ENCODE peak calls at places on chromosomes 7 and 10, in five cellular contexts. One of them, this sample, is unnamed.
A peak's percentile ranks its signal among the peaks of the same experiment; 100 is the strongest.

GRCh38 chr10:94129393-94130130 is 135.8 kb downstream of the PLCE1 start:
- DNase-seq in hepatocyte: peak; percentile 40
- DNase-seq in neural progenitor cell: no peak
- DNase-seq in PC-3: peak; percentile 17
- DNase-seq in MM.1S: no peak
- DNase-seq in this sample: no peak

GRCh38 chr10:108496131-108496530 is 1331.6 kb upstream of the SORCS1 start:
- DNase-seq in hepatocyte: no peak
- DNase-seq in neural progenitor cell: no peak
- DNase-seq in PC-3: peak; percentile 20
- DNase-seq in MM.1S: no peak
- DNase-seq in this sample: no peak

GRCh38 chr10:79069325-79070090 is 742 bp downstream of the ZMIZ1 start:
- DNase-seq in hepatocyte: peak; percentile 72
- DNase-seq in neural progenitor cell: peak; percentile 70
- DNase-seq in PC-3: peak; percentile 83
- DNase-seq in MM.1S: peak; percentile 47
- DNase-seq in this sample: peak; percentile 73

GRCh38 chr7:154388999-154389398 is 336.8 kb downstream of the DPP6 start:
- DNase-seq in hepatocyte: no peak
- DNase-seq in neural progenitor cell: no peak
- DNase-seq in PC-3: no peak
- DNase-seq in MM.1S: no peak
- DNase-seq in this sample: peak; percentile 29

GRCh38 chr10:73368238-73368637 is 9.6 kb upstream of the CFAP70 start:
- DNase-seq in hepatocyte: no peak
- DNase-seq in neural progenitor cell: no peak
- DNase-seq in PC-3: no peak
- DNase-seq in MM.1S: no peak
- DNase-seq in this sample: no peak

GRCh38 chr10:116521424-116522305 is 24.1 kb upstream of the PNLIP start:
- DNase-seq in hepatocyte: peak; percentile 61
- DNase-seq in neural progenitor cell: peak; percentile 54
- DNase-seq in PC-3: peak; percentile 60
- DNase-seq in MM.1S: peak; percentile 55
- DNase-seq in this sample: peak; percentile 66

GRCh38 chr7:124762611-124763143 is 2.9 kb downstream of the GPR37 start:
- DNase-seq in hepatocyte: peak; percentile 20
- DNase-seq in neural progenitor cell: no peak
- DNase-seq in PC-3: peak; percentile 30
- DNase-seq in MM.1S: no peak
- DNase-seq in this sample: no peak

GRCh38 chr10:20984632-20985031 is 87.5 kb upstream of the NEBL start:
- DNase-seq in hepatocyte: no peak
- DNase-seq in neural progenitor cell: peak; percentile 14
- DNase-seq in PC-3: no peak
- DNase-seq in MM.1S: no peak
- DNase-seq in this sample: no peak

GRCh38 chr10:112366992-112367391 is 6.9 kb upstream of the ACSL5 start:
- DNase-seq in hepatocyte: no peak
- DNase-seq in neural progenitor cell: no peak
- DNase-seq in PC-3: no peak
- DNase-seq in MM.1S: no peak
- DNase-seq in this sample: no peak

GRCh38 chr10:11299125-11299524 is 281.5 kb downstream of the CELF2 start:
- DNase-seq in hepatocyte: no peak
- DNase-seq in neural progenitor cell: no peak
- DNase-seq in PC-3: no peak
- DNase-seq in MM.1S: no peak
- DNase-seq in this sample: no peak

GRCh38 chr7:18019562-18019961 is 8.1 kb downstream of the PRPS1L1 start:
- DNase-seq in hepatocyte: peak; percentile 21
- DNase-seq in neural progenitor cell: no peak
- DNase-seq in PC-3: peak; percentile 77
- DNase-seq in MM.1S: no peak
- DNase-seq in this sample: no peak

GRCh38 chr10:69315100-69315542 is 36.8 kb downstream of the HK1 start:
- DNase-seq in hepatocyte: peak; percentile 46
- DNase-seq in neural progenitor cell: no peak
- DNase-seq in PC-3: no peak
- DNase-seq in MM.1S: no peak
- DNase-seq in this sample: no peak

GRCh38 chr7:135447783-135448182 is 62.1 kb downstream of the CNOT4 start:
- DNase-seq in hepatocyte: no peak
- DNase-seq in neural progenitor cell: no peak
- DNase-seq in PC-3: no peak
- DNase-seq in MM.1S: no peak
- DNase-seq in this sample: no peak

GRCh38 chr10:58512470-58513188 is at the start of gene BICC1:
- DNase-seq in hepatocyte: peak; percentile 76
- DNase-seq in neural progenitor cell: peak; percentile 74
- DNase-seq in PC-3: peak; percentile 37
- DNase-seq in MM.1S: no peak
- DNase-seq in this sample: peak; percentile 93

GRCh38 chr7:33745934-33746333 is 159.4 kb upstream of the BMPER start:
- DNase-seq in hepatocyte: no peak
- DNase-seq in neural progenitor cell: no peak
- DNase-seq in PC-3: peak; percentile 42
- DNase-seq in MM.1S: no peak
- DNase-seq in this sample: no peak

GRCh38 chr10:77165445-77166316 is 471.9 kb downstream of the KCNMA1 start:
- DNase-seq in hepatocyte: peak; percentile 75
- DNase-seq in neural progenitor cell: peak; percentile 77
- DNase-seq in PC-3: peak; percentile 100
- DNase-seq in MM.1S: peak; percentile 51
- DNase-seq in this sample: peak; percentile 54

GRCh38 chr10:86944907-86945306 is 12.5 kb downstream of the MMRN2 start:
- DNase-seq in hepatocyte: no peak
- DNase-seq in neural progenitor cell: no peak
- DNase-seq in PC-3: no peak
- DNase-seq in MM.1S: no peak
- DNase-seq in this sample: no peak
- TF ChIP-seq EZH2phosphoT487 in hepatocyte: no peak
- TF ChIP-seq EZH2phosphoT487 in neural progenitor cell: no peak
- TF ChIP-seq EZH2phosphoT487 in PC-3: no peak
- TF ChIP-seq EZH2phosphoT487 in MM.1S: no peak
- TF ChIP-seq EZH2phosphoT487 in this sample: no peak

DNA sequence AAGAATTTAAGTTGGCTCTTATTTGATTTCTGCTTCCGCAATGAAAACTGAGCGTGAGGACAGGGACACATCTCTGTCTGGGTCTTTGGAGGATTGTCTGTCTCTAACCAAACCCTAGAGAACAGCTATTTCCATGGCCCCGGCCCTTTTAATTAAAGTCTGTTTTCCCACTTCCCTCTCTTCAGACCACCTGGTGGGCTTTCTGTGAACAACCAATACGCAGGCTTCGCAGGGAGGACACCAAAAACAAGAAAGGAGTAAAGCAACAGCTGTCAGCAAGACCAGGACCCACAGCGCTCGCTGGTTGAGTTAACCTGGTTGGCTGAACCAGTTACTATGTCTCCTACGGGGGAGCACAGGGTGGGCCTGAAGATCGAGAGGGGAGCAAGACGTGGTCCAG is 217.1 kb upstream of the FRMD4A start:
- DNase-seq in hepatocyte: no peak
- DNase-seq in neural progenitor cell: peak; percentile 73
- DNase-seq in PC-3: no peak
- DNase-seq in MM.1S: no peak
- DNase-seq in this sample: no peak
- TF ChIP-seq CTCF in hepatocyte: no peak
- TF ChIP-seq CTCF in neural progenitor cell: peak; percentile 42
- TF ChIP-seq CTCF in PC-3: peak; percentile 31
- TF ChIP-seq CTCF in MM.1S: peak; percentile 11
- TF ChIP-seq CTCF in this sample: peak; percentile 27

GRCh38 chr10:99629625-99629978 is 9.4 kb upstream of the SLC25A28 start:
- DNase-seq in hepatocyte: no peak
- DNase-seq in neural progenitor cell: no peak
- DNase-seq in PC-3: no peak
- DNase-seq in MM.1S: no peak
- DNase-seq in this sample: no peak
- TF ChIP-seq EZH2phosphoT487 in hepatocyte: no peak
- TF ChIP-seq EZH2phosphoT487 in neural progenitor cell: no peak
- TF ChIP-seq EZH2phosphoT487 in PC-3: no peak
- TF ChIP-seq EZH2phosphoT487 in MM.1S: no peak
- TF ChIP-seq EZH2phosphoT487 in this sample: no peak

GRCh38 chr7:149460493-149461330 is at the start of gene ZNF777:
- DNase-seq in hepatocyte: peak; percentile 93
- DNase-seq in neural progenitor cell: peak; percentile 90
- DNase-seq in PC-3: peak; percentile 78
- DNase-seq in MM.1S: peak; percentile 96
- DNase-seq in this sample: peak; percentile 97
- TF ChIP-seq CTCF in hepatocyte: peak; percentile 69
- TF ChIP-seq CTCF in neural progenitor cell: peak; percentile 53
- TF ChIP-seq CTCF in PC-3: peak; percentile 53
- TF ChIP-seq CTCF in MM.1S: peak; percentile 78
- TF ChIP-seq CTCF in this sample: peak; percentile 66

DNA sequence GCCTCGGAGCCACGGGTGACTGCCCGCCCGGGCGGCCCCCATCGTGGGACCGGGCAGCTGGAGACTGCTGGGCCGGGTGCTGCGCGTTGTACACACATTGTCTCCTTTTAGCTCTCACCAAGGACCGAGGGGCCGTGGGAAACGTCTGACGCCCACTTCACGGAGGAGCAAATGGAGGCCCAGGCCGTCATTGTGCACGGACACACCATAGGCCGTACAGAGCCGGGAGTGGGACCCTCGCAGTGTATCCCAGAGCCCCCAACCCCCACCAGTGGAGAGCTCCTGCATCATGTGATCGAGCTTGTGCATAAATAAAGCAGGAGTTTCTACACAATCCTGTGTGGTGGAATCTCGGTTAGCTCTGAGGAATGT is 726 bp downstream of the DENND10 start:
- DNase-seq in hepatocyte: peak; percentile 37
- DNase-seq in neural progenitor cell: peak; percentile 44
- DNase-seq in PC-3: no peak
- DNase-seq in MM.1S: no peak
- DNase-seq in this sample: no peak
- TF ChIP-seq EZH2phosphoT487 in hepatocyte: no peak
- TF ChIP-seq EZH2phosphoT487 in neural progenitor cell: no peak
- TF ChIP-seq EZH2phosphoT487 in PC-3: no peak
- TF ChIP-seq EZH2phosphoT487 in MM.1S: no peak
- TF ChIP-seq EZH2phosphoT487 in this sample: no peak

GRCh38 chr7:112213735-112214134 is 7.2 kb downstream of the ZNF277 start:
- DNase-seq in hepatocyte: no peak
- DNase-seq in neural progenitor cell: no peak
- DNase-seq in PC-3: no peak
- DNase-seq in MM.1S: no peak
- DNase-seq in this sample: no peak

GRCh38 chr7:112214268-112214667 is 7.8 kb downstream of the ZNF277 start:
- DNase-seq in hepatocyte: no peak
- DNase-seq in neural progenitor cell: no peak
- DNase-seq in PC-3: no peak
- DNase-seq in MM.1S: no peak
- DNase-seq in this sample: no peak

GRCh38 chr7:112215787-112216186 is 9.3 kb downstream of the ZNF277 start:
- DNase-seq in hepatocyte: no peak
- DNase-seq in neural progenitor cell: no peak
- DNase-seq in PC-3: no peak
- DNase-seq in MM.1S: no peak
- DNase-seq in this sample: no peak

GRCh38 chr7:112212516-112213036 is 6.1 kb downstream of the ZNF277 start:
- DNase-seq in hepatocyte: no peak
- DNase-seq in neural progenitor cell: no peak
- DNase-seq in PC-3: no peak
- DNase-seq in MM.1S: no peak
- DNase-seq in this sample: no peak

DNA sequence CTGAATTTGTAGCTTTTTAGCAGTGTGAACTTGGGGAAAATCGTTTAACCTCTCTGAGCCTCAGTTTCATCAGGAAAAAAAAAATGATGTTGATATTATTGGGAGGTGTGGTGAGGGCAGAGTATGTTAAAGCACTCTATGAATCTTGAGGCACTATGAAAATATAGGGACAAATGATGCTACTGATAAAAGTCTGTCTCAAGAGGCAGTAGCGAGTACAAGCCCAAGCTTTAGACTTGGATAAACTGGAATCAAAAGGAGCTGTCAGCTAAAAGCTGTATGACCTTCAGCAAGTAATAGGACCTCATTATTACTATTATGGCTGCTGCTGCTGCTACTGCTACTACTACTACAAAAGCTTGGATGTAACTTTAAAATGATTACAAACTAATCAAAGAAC is 8.4 kb downstream of the ZNF277 start:
- DNase-seq in hepatocyte: no peak
- DNase-seq in neural progenitor cell: no peak
- DNase-seq in PC-3: no peak
- DNase-seq in MM.1S: no peak
- DNase-seq in this sample: no peak
- TF ChIP-seq CTCF in hepatocyte: no peak
- TF ChIP-seq CTCF in neural progenitor cell: no peak
- TF ChIP-seq CTCF in PC-3: peak; percentile 17
- TF ChIP-seq CTCF in MM.1S: no peak
- TF ChIP-seq CTCF in this sample: peak; percentile 18

DNA sequence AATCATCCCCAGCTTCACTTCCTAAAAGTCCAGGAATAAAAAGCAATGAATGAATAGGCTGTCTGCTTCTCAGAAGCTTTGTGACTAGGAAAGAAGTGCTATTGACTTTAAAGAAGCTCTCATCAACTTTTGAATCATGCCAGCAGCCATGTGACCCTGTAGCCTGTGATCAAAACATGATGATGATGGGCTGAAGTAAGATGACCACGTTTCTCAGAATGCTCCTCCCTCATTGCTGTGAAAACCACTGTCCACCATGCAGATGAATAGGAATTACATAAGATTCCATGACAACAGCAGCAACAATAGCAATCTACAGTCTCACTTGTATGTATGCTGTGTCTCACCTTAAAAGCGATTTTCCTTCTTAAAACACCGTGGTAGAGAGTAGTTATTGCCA is 228.4 kb downstream of the TRIL start:
- DNase-seq in hepatocyte: no peak
- DNase-seq in neural progenitor cell: no peak
- DNase-seq in PC-3: no peak
- DNase-seq in MM.1S: no peak
- DNase-seq in this sample: no peak
- TF ChIP-seq EZH2phosphoT487 in hepatocyte: no peak
- TF ChIP-seq EZH2phosphoT487 in neural progenitor cell: no peak
- TF ChIP-seq EZH2phosphoT487 in PC-3: no peak
- TF ChIP-seq EZH2phosphoT487 in MM.1S: no peak
- TF ChIP-seq EZH2phosphoT487 in this sample: no peak

GRCh38 chr10:13346912-13347234 is 1.2 kb downstream of the SEPHS1 start:
- DNase-seq in hepatocyte: no peak
- DNase-seq in neural progenitor cell: peak; percentile 44
- DNase-seq in PC-3: no peak
- DNase-seq in MM.1S: peak; percentile 21
- DNase-seq in this sample: peak; percentile 56

GRCh38 chr10:13347235-13348156 is 597 bp downstream of the SEPHS1 start:
- DNase-seq in hepatocyte: peak; percentile 93
- DNase-seq in neural progenitor cell: peak; percentile 96
- DNase-seq in PC-3: peak; percentile 61
- DNase-seq in MM.1S: peak; percentile 82
- DNase-seq in this sample: peak; percentile 92

GRCh38 chr10:13349776-13350274 is 1.7 kb upstream of the SEPHS1 start:
- DNase-seq in hepatocyte: peak; percentile 81
- DNase-seq in neural progenitor cell: peak; percentile 47
- DNase-seq in PC-3: peak; percentile 7
- DNase-seq in MM.1S: no peak
- DNase-seq in this sample: peak; percentile 39

GRCh38 chr10:13346280-13346819 is 1.7 kb downstream of the SEPHS1 start:
- DNase-seq in hepatocyte: peak; percentile 68
- DNase-seq in neural progenitor cell: peak; percentile 21
- DNase-seq in PC-3: peak; percentile 35
- DNase-seq in MM.1S: no peak
- DNase-seq in this sample: no peak

GRCh38 chr10:13348216-13349017 is at the start of gene SEPHS1:
- DNase-seq in hepatocyte: peak; percentile 83
- DNase-seq in neural progenitor cell: peak; percentile 81
- DNase-seq in PC-3: peak; percentile 66
- DNase-seq in MM.1S: peak; percentile 85
- DNase-seq in this sample: peak; percentile 97
- TF ChIP-seq CTCF in hepatocyte: peak; percentile 16
- TF ChIP-seq CTCF in neural progenitor cell: no peak
- TF ChIP-seq CTCF in PC-3: no peak
- TF ChIP-seq CTCF in MM.1S: no peak
- TF ChIP-seq CTCF in this sample: no peak

This sample was measured in SK-N-SH.